ENCODE peak calls at places on chromosomes 5 and 9, in ten cellular contexts. One of them, this sample, is unnamed.

GRCh38 chr9:14932246-14932645 is 22.0 kb upstream of the FREM1 start:
- DNase-seq in CD4-positive, alpha-beta T cell: no peak
- DNase-seq in kidney: no peak
- DNase-seq in HFF-Myc: no peak
- DNase-seq in upper lobe of right lung: no peak
- DNase-seq in neural progenitor cell: no peak
- DNase-seq in adrenal gland: no peak
- DNase-seq in heart right ventricle: no peak
- DNase-seq in AG09309: no peak
- DNase-seq in fibroblast of pulmonary artery: no peak
- DNase-seq in this sample: no peak

GRCh38 chr5:5560016-5560415 is 137.5 kb downstream of the ICE1 start:
- DNase-seq in adrenal gland: peak
- DNase-seq in heart right ventricle: no peak
- DNase-seq in upper lobe of right lung: no peak
- DNase-seq in neural progenitor cell: no peak
- DNase-seq in kidney: no peak
- DNase-seq in AG09309: no peak
- DNase-seq in HFF-Myc: no peak
- DNase-seq in CD4-positive, alpha-beta T cell: no peak
- DNase-seq in fibroblast of pulmonary artery: no peak
- DNase-seq in this sample: no peak

GRCh38 chr5:10599828-10600227 is 36.0 kb downstream of the ANKRD33B start:
- DNase-seq in adrenal gland: no peak
- DNase-seq in kidney: no peak
- DNase-seq in heart right ventricle: no peak
- DNase-seq in upper lobe of right lung: no peak
- DNase-seq in neural progenitor cell: no peak
- DNase-seq in fibroblast of pulmonary artery: peak
- DNase-seq in HFF-Myc: no peak
- DNase-seq in CD4-positive, alpha-beta T cell: no peak
- DNase-seq in AG09309: no peak
- DNase-seq in this sample: no peak

GRCh38 chr9:129138476-129139232 is 27.4 kb downstream of the PTPA start:
- DNase-seq in adrenal gland: peak
- DNase-seq in fibroblast of pulmonary artery: peak
- DNase-seq in AG09309: peak
- DNase-seq in kidney: peak
- DNase-seq in HFF-Myc: no peak
- DNase-seq in heart right ventricle: peak
- DNase-seq in neural progenitor cell: no peak
- DNase-seq in upper lobe of right lung: no peak
- DNase-seq in CD4-positive, alpha-beta T cell: no peak
- DNase-seq in this sample: no peak

GRCh38 chr5:35924122-35924949 is 14.1 kb downstream of the CAPSL start:
- DNase-seq in upper lobe of right lung: no peak
- DNase-seq in CD4-positive, alpha-beta T cell: no peak
- DNase-seq in fibroblast of pulmonary artery: peak
- DNase-seq in neural progenitor cell: no peak
- DNase-seq in heart right ventricle: no peak
- DNase-seq in HFF-Myc: no peak
- DNase-seq in AG09309: peak
- DNase-seq in adrenal gland: no peak
- DNase-seq in kidney: no peak
- DNase-seq in this sample: no peak

GRCh38 chr5:112367400-112367799 is 51.7 kb downstream of the EPB41L4A start:
- DNase-seq in kidney: no peak
- DNase-seq in neural progenitor cell: no peak
- DNase-seq in CD4-positive, alpha-beta T cell: no peak
- DNase-seq in HFF-Myc: no peak
- DNase-seq in adrenal gland: no peak
- DNase-seq in upper lobe of right lung: no peak
- DNase-seq in AG09309: no peak
- DNase-seq in heart right ventricle: peak
- DNase-seq in fibroblast of pulmonary artery: no peak
- DNase-seq in this sample: no peak

GRCh38 chr5:73619606-73620334 is 6.2 kb upstream of the ARHGEF28 start:
- DNase-seq in kidney: no peak
- DNase-seq in HFF-Myc: no peak
- DNase-seq in neural progenitor cell: no peak
- DNase-seq in upper lobe of right lung: no peak
- DNase-seq in fibroblast of pulmonary artery: no peak
- DNase-seq in adrenal gland: no peak
- DNase-seq in heart right ventricle: no peak
- DNase-seq in CD4-positive, alpha-beta T cell: no peak
- DNase-seq in AG09309: no peak
- DNase-seq in this sample: no peak

GRCh38 chr9:122080986-122081385 is 12.1 kb downstream of the TTLL11 start:
- DNase-seq in HFF-Myc: no peak
- DNase-seq in kidney: no peak
- DNase-seq in upper lobe of right lung: no peak
- DNase-seq in adrenal gland: no peak
- DNase-seq in fibroblast of pulmonary artery: no peak
- DNase-seq in CD4-positive, alpha-beta T cell: no peak
- DNase-seq in neural progenitor cell: no peak
- DNase-seq in AG09309: no peak
- DNase-seq in heart right ventricle: no peak
- DNase-seq in this sample: no peak

GRCh38 chr5:160269017-160269416 is 39.7 kb downstream of the FABP6 start:
- DNase-seq in adrenal gland: peak
- DNase-seq in CD4-positive, alpha-beta T cell: no peak
- DNase-seq in neural progenitor cell: no peak
- DNase-seq in AG09309: no peak
- DNase-seq in upper lobe of right lung: peak
- DNase-seq in kidney: peak
- DNase-seq in heart right ventricle: peak
- DNase-seq in HFF-Myc: peak
- DNase-seq in fibroblast of pulmonary artery: peak
- DNase-seq in this sample: peak

GRCh38 chr5:136077046-136077445 is 48.3 kb downstream of the TGFBI start:
- DNase-seq in kidney: no peak
- DNase-seq in CD4-positive, alpha-beta T cell: no peak
- DNase-seq in fibroblast of pulmonary artery: no peak
- DNase-seq in HFF-Myc: no peak
- DNase-seq in AG09309: no peak
- DNase-seq in adrenal gland: no peak
- DNase-seq in upper lobe of right lung: no peak
- DNase-seq in heart right ventricle: no peak
- DNase-seq in neural progenitor cell: no peak
- DNase-seq in this sample: no peak

GRCh38 chr5:31186672-31187267 is 6.7 kb upstream of the CDH6 start:
- DNase-seq in fibroblast of pulmonary artery: peak
- DNase-seq in heart right ventricle: no peak
- DNase-seq in upper lobe of right lung: no peak
- DNase-seq in adrenal gland: no peak
- DNase-seq in neural progenitor cell: peak
- DNase-seq in kidney: no peak
- DNase-seq in HFF-Myc: peak
- DNase-seq in AG09309: no peak
- DNase-seq in CD4-positive, alpha-beta T cell: no peak
- DNase-seq in this sample: no peak

GRCh38 chr5:78243639-78244038 is 50.9 kb downstream of the AP3B1 start:
- DNase-seq in heart right ventricle: no peak
- DNase-seq in AG09309: peak
- DNase-seq in kidney: no peak
- DNase-seq in HFF-Myc: peak
- DNase-seq in neural progenitor cell: no peak
- DNase-seq in fibroblast of pulmonary artery: peak
- DNase-seq in adrenal gland: no peak
- DNase-seq in CD4-positive, alpha-beta T cell: no peak
- DNase-seq in upper lobe of right lung: no peak
- DNase-seq in this sample: no peak

GRCh38 chr9:116687762-116688160 is 656 bp downstream of the TRIM32 start:
- DNase-seq in fibroblast of pulmonary artery: no peak
- DNase-seq in neural progenitor cell: peak
- DNase-seq in kidney: no peak
- DNase-seq in CD4-positive, alpha-beta T cell: no peak
- DNase-seq in AG09309: no peak
- DNase-seq in heart right ventricle: no peak
- DNase-seq in adrenal gland: no peak
- DNase-seq in upper lobe of right lung: no peak
- DNase-seq in HFF-Myc: no peak
- DNase-seq in this sample: no peak

GRCh38 chr5:45037927-45038326 is 229.2 kb downstream of the MRPS30 start:
- DNase-seq in fibroblast of pulmonary artery: no peak
- DNase-seq in neural progenitor cell: no peak
- DNase-seq in heart right ventricle: no peak
- DNase-seq in adrenal gland: no peak
- DNase-seq in upper lobe of right lung: no peak
- DNase-seq in HFF-Myc: no peak
- DNase-seq in kidney: no peak
- DNase-seq in AG09309: no peak
- DNase-seq in CD4-positive, alpha-beta T cell: no peak
- DNase-seq in this sample: no peak

GRCh38 chr9:83431470-83432060 is 106.6 kb downstream of the FRMD3 start:
- DNase-seq in adrenal gland: peak
- DNase-seq in fibroblast of pulmonary artery: no peak
- DNase-seq in heart right ventricle: peak
- DNase-seq in kidney: no peak
- DNase-seq in HFF-Myc: no peak
- DNase-seq in upper lobe of right lung: no peak
- DNase-seq in neural progenitor cell: no peak
- DNase-seq in CD4-positive, alpha-beta T cell: no peak
- DNase-seq in AG09309: no peak
- DNase-seq in this sample: no peak
- TF ChIP-seq CTCF in adrenal gland: no peak
- TF ChIP-seq CTCF in fibroblast of pulmonary artery: no peak
- TF ChIP-seq CTCF in heart right ventricle: no peak
- TF ChIP-seq CTCF in kidney: no peak
- TF ChIP-seq CTCF in HFF-Myc: no peak
- TF ChIP-seq CTCF in upper lobe of right lung: no peak
- TF ChIP-seq CTCF in neural progenitor cell: no peak
- TF ChIP-seq CTCF in CD4-positive, alpha-beta T cell: no peak
- TF ChIP-seq CTCF in AG09309: no peak
- TF ChIP-seq CTCF in this sample: no peak

GRCh38 chr9:16145196-16145950 is 592.5 kb downstream of the CCDC171 start:
- DNase-seq in fibroblast of pulmonary artery: no peak
- DNase-seq in HFF-Myc: no peak
- DNase-seq in adrenal gland: no peak
- DNase-seq in kidney: no peak
- DNase-seq in heart right ventricle: no peak
- DNase-seq in upper lobe of right lung: no peak
- DNase-seq in CD4-positive, alpha-beta T cell: no peak
- DNase-seq in AG09309: no peak
- DNase-seq in neural progenitor cell: no peak
- DNase-seq in this sample: no peak

GRCh38 chr9:16143310-16143709 is 590.5 kb downstream of the CCDC171 start:
- DNase-seq in AG09309: no peak
- DNase-seq in kidney: no peak
- DNase-seq in neural progenitor cell: no peak
- DNase-seq in HFF-Myc: no peak
- DNase-seq in upper lobe of right lung: no peak
- DNase-seq in heart right ventricle: no peak
- DNase-seq in CD4-positive, alpha-beta T cell: no peak
- DNase-seq in adrenal gland: no peak
- DNase-seq in fibroblast of pulmonary artery: no peak
- DNase-seq in this sample: no peak

GRCh38 chr9:16146661-16147060 is 593.8 kb downstream of the CCDC171 start:
- DNase-seq in AG09309: no peak
- DNase-seq in heart right ventricle: no peak
- DNase-seq in CD4-positive, alpha-beta T cell: no peak
- DNase-seq in adrenal gland: no peak
- DNase-seq in kidney: no peak
- DNase-seq in upper lobe of right lung: no peak
- DNase-seq in neural progenitor cell: peak
- DNase-seq in fibroblast of pulmonary artery: no peak
- DNase-seq in HFF-Myc: no peak
- DNase-seq in this sample: no peak

GRCh38 chr9:16147726-16148125 is 594.9 kb downstream of the CCDC171 start:
- DNase-seq in adrenal gland: no peak
- DNase-seq in CD4-positive, alpha-beta T cell: no peak
- DNase-seq in AG09309: no peak
- DNase-seq in heart right ventricle: no peak
- DNase-seq in neural progenitor cell: no peak
- DNase-seq in upper lobe of right lung: no peak
- DNase-seq in fibroblast of pulmonary artery: no peak
- DNase-seq in kidney: no peak
- DNase-seq in HFF-Myc: no peak
- DNase-seq in this sample: no peak

GRCh38 chr9:16143947-16144890 is 591.4 kb downstream of the CCDC171 start:
- DNase-seq in HFF-Myc: no peak
- DNase-seq in fibroblast of pulmonary artery: no peak
- DNase-seq in adrenal gland: no peak
- DNase-seq in upper lobe of right lung: no peak
- DNase-seq in kidney: no peak
- DNase-seq in heart right ventricle: no peak
- DNase-seq in CD4-positive, alpha-beta T cell: no peak
- DNase-seq in AG09309: no peak
- DNase-seq in neural progenitor cell: no peak
- DNase-seq in this sample: no peak
- TF ChIP-seq CTCF in HFF-Myc: no peak
- TF ChIP-seq CTCF in fibroblast of pulmonary artery: no peak
- TF ChIP-seq CTCF in adrenal gland: no peak
- TF ChIP-seq CTCF in upper lobe of right lung: no peak
- TF ChIP-seq CTCF in kidney: no peak
- TF ChIP-seq CTCF in heart right ventricle: no peak
- TF ChIP-seq CTCF in CD4-positive, alpha-beta T cell: no peak
- TF ChIP-seq CTCF in AG09309: no peak
- TF ChIP-seq CTCF in neural progenitor cell: no peak
- TF ChIP-seq CTCF in this sample: no peak

DNA sequence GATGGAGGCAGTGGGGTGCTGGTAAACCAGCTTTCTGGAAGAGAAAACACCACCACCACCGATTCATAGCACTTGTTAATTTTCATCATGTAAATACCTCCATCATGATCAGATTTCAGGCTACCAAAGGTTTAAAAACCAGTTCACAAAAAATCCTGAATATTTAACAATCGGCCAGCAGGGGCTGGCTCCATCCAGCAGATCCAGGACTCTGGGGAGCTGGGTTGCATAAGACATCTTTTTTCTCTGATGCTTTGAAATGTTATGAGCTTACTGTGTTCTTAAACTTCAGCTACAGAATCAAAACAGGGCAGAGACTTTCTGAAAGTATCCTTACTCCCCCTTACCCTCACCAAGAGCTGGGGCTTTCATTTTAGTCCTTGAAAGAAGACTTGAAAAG is 14.6 kb upstream of the RNF183 start:
- DNase-seq in AG09309: no peak
- DNase-seq in adrenal gland: no peak
- DNase-seq in kidney: no peak
- DNase-seq in CD4-positive, alpha-beta T cell: no peak
- DNase-seq in upper lobe of right lung: no peak
- DNase-seq in HFF-Myc: no peak
- DNase-seq in neural progenitor cell: no peak
- DNase-seq in fibroblast of pulmonary artery: peak
- DNase-seq in heart right ventricle: no peak
- DNase-seq in this sample: no peak
- TF ChIP-seq CTCF in AG09309: peak
- TF ChIP-seq CTCF in adrenal gland: peak
- TF ChIP-seq CTCF in kidney: no peak
- TF ChIP-seq CTCF in CD4-positive, alpha-beta T cell: no peak
- TF ChIP-seq CTCF in upper lobe of right lung: no peak
- TF ChIP-seq CTCF in HFF-Myc: no peak
- TF ChIP-seq CTCF in neural progenitor cell: no peak
- TF ChIP-seq CTCF in fibroblast of pulmonary artery: peak
- TF ChIP-seq CTCF in heart right ventricle: peak
- TF ChIP-seq CTCF in this sample: no peak

DNA sequence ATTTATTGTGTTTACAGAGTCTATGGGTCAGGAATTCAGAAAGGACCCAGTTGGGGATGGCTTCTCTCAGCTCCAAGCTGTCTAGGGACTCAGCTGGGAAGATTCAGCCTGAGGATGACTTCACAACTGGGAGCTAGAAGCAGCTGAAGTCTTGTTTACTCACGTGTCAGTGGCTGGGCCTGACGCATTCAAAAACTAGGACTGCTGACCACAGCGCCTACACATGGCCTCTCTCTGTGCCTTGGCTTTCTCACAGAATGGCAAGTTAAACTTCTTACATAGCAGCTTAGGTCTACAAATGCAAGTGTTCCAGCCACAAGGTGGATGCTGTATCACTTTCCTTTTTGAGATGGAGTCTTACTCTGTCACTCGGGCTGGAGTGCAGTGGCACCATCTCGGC is 16.3 kb upstream of the PPP2CA start:
- DNase-seq in upper lobe of right lung: no peak
- DNase-seq in HFF-Myc: no peak
- DNase-seq in CD4-positive, alpha-beta T cell: no peak
- DNase-seq in heart right ventricle: no peak
- DNase-seq in adrenal gland: no peak
- DNase-seq in fibroblast of pulmonary artery: peak
- DNase-seq in AG09309: peak
- DNase-seq in neural progenitor cell: no peak
- DNase-seq in kidney: no peak
- DNase-seq in this sample: no peak
- TF ChIP-seq CTCF in upper lobe of right lung: no peak
- TF ChIP-seq CTCF in HFF-Myc: no peak
- TF ChIP-seq CTCF in CD4-positive, alpha-beta T cell: no peak
- TF ChIP-seq CTCF in heart right ventricle: no peak
- TF ChIP-seq CTCF in adrenal gland: no peak
- TF ChIP-seq CTCF in fibroblast of pulmonary artery: no peak
- TF ChIP-seq CTCF in AG09309: no peak
- TF ChIP-seq CTCF in neural progenitor cell: no peak
- TF ChIP-seq CTCF in kidney: no peak
- TF ChIP-seq CTCF in this sample: no peak